ENCODE peak calls at places on chromosome 7, in five cellular contexts. X is AG08396, O is NCI-H510A, L is T-helper 2 cell, C is T-cell. B is an unnamed sample.

GRCh38 chr7:112018305-112019030 is 187.7 kb downstream of the DOCK4 start:
- DNase-seq in C (no peak), X (no peak), O (no peak), L (no peak), B (no peak)

GRCh38 chr7:50650057-50650664 is 85.0 kb upstream of the DDC start:
- DNase-seq in C (no peak), X (no peak), L (no peak), O (no peak), B (no peak)

GRCh38 chr7:28708458-28708951 is 249.6 kb downstream of the TRIL start:
- DNase-seq in X (no peak), C (no peak), O (no peak), L (no peak), B (no peak)

GRCh38 chr7:67408109-67408508 is 411.5 kb downstream of the TYW1 start:
- DNase-seq in X (no peak), L (no peak), C (no peak), O (no peak), B (no peak)

GRCh38 chr7:91098566-91098965 is 165.7 kb upstream of the FZD1 start:
- DNase-seq in X (no peak), O (no peak), C (no peak), L (no peak), B (no peak)

GRCh38 chr7:43039346-43039745 is 73.1 kb upstream of the HECW1 start:
- DNase-seq in L (no peak), O (no peak), X (no peak), C (no peak), B (no peak)

GRCh38 chr7:100662377-100662776 is 6.1 kb upstream of the ACTL6B start:
- DNase-seq in L (no peak), X (no peak), O (no peak), C (no peak), B (no peak)

GRCh38 chr7:101865031-101865824 is 47.8 kb downstream of the CUX1 start:
- DNase-seq in C (no peak), L (no peak), X (no peak), O (no peak), B (no peak)

GRCh38 chr7:124085168-124085567 is 52.3 kb upstream of the TMEM229A start:
- DNase-seq in L (no peak), C (no peak), O (no peak), X (no peak), B (no peak)

GRCh38 chr7:41579961-41580935 is 122.6 kb downstream of the INHBA start:
- DNase-seq in L (no peak), X (peak), O (no peak), C (no peak), B (no peak)

GRCh38 chr7:14385074-14385473 is 395.6 kb upstream of the ETV1 start:
- DNase-seq in X (no peak), O (no peak), L (no peak), C (no peak), B (no peak)

GRCh38 chr7:12222889-12223579 is 11.9 kb downstream of the TMEM106B start:
- DNase-seq in O (no peak), C (no peak), X (no peak), L (peak), B (no peak)

GRCh38 chr7:113331155-113331898 is 213.0 kb upstream of the SMIM30 start:
- DNase-seq in C (no peak), O (no peak), X (no peak), L (no peak), B (peak)

GRCh38 chr7:26066736-26067135 is 85.3 kb upstream of the NFE2L3 start:
- DNase-seq in L (no peak), C (no peak), O (no peak), X (no peak), B (no peak)